ENCODE peak calls at places on chromosomes 1 and 21, in seven cellular contexts. S is GM23338, Z is K562, Y is heart right ventricle, W is tibial nerve, U is ascending aorta, V is astrocyte. R is an unnamed sample.

GRCh38 chr21:25934771-25935224 is 200.0 kb downstream of the GABPA start:
- DNase-seq in S (no peak), Z (no peak), Y (peak; percentile 84), W (peak; percentile 71), U (peak; percentile 69), V (peak; percentile 98), R (peak; percentile 93)

GRCh38 chr1:24910751-24911650 is 19.1 kb downstream of the RUNX3 start:
- DNase-seq in S (no peak), Z (no peak), Y (no peak), W (no peak), U (peak; percentile 54), V (peak; percentile 73), R (no peak)

GRCh38 chr1:210938416-210938925 is 195.5 kb downstream of the KCNH1 start:
- DNase-seq in S (peak; percentile 8), Z (no peak), Y (no peak), W (no peak), U (no peak), V (peak; percentile 59), R (no peak)

GRCh38 chr1:150582371-150582770 is 3.0 kb upstream of the MCL1 start:
- DNase-seq in S (no peak), Z (no peak), Y (no peak), W (no peak), U (no peak), V (no peak), R (no peak)

GRCh38 chr1:204506091-204506968 is 9.9 kb upstream of the MDM4 start:
- DNase-seq in S (peak; percentile 90), Z (peak; percentile 61), Y (peak; percentile 64), W (peak; percentile 55), U (peak; percentile 18), V (peak; percentile 88), R (peak; percentile 91)

GRCh38 chr1:239287296-239287695 is 99.1 kb upstream of the CHRM3 start:
- DNase-seq in S (peak; percentile 62), Z (no peak), Y (no peak), W (no peak), U (no peak), V (no peak), R (no peak)

GRCh38 chr21:31343680-31344480 is at the start of gene TIAM1:
- DNase-seq in S (peak; percentile 71), Z (no peak), Y (peak; percentile 43), W (peak; percentile 64), U (no peak), V (peak; percentile 83), R (peak; percentile 89)

GRCh38 chr1:229004227-229004833 is 266.6 kb upstream of the RAB4A start:
- DNase-seq in S (no peak), Z (peak; percentile 75), Y (no peak), W (no peak), U (no peak), V (no peak), R (no peak)

GRCh38 chr21:35084869-35085268 is 35.8 kb upstream of the RUNX1 start:
- DNase-seq in S (no peak), Z (no peak), Y (no peak), W (no peak), U (no peak), V (peak; percentile 99), R (no peak)

GRCh38 chr21:39184050-39184980 is 1.1 kb upstream of the PSMG1 start:
- DNase-seq in S (no peak), Z (no peak), Y (no peak), W (no peak), U (no peak), V (no peak), R (no peak)

GRCh38 chr1:12174789-12175455 is 8.1 kb downstream of the TNFRSF1B start:
- DNase-seq in S (no peak), Z (peak; percentile 80), Y (peak; percentile 81), W (no peak), U (no peak), V (no peak), R (peak; percentile 70)

GRCh38 chr1:163337631-163338030 is 15.9 kb downstream of the NUF2 start:
- DNase-seq in S (no peak), Z (no peak), Y (no peak), W (no peak), U (no peak), V (peak; percentile 23), R (no peak)

GRCh38 chr1:55955237-55955636 is 624.1 kb downstream of the PLPP3 start:
- DNase-seq in S (no peak), Z (no peak), Y (no peak), W (no peak), U (no peak), V (peak; percentile 72), R (no peak)

GRCh38 chr1:204495078-204495753 is 611 bp upstream of the PIK3C2B start:
- DNase-seq in S (peak; percentile 46), Z (no peak), Y (no peak), W (no peak), U (no peak), V (no peak), R (no peak)

GRCh38 chr1:111082421-111083192 is 57.3 kb downstream of the DRAM2 start:
- DNase-seq in S (no peak), Z (no peak), Y (no peak), W (no peak), U (no peak), V (peak; percentile 27), R (no peak)

GRCh38 chr1:89724369-89725015 is 91.6 kb downstream of the LRRC8C start:
- DNase-seq in S (no peak), Z (no peak), Y (peak; percentile 51), W (no peak), U (no peak), V (peak; percentile 47), R (peak; percentile 62)

GRCh38 chr1:27862671-27863551 is 9.4 kb upstream of the THEMIS2 start:
- DNase-seq in S (no peak), Z (no peak), Y (peak; percentile 59), W (peak; percentile 74), U (peak; percentile 54), V (peak; percentile 92), R (peak; percentile 84)

GRCh38 chr1:92874987-92875386 is 43.1 kb downstream of the RPL5 start:
- DNase-seq in S (no peak), Z (no peak), Y (no peak), W (no peak), U (no peak), V (no peak), R (no peak)

GRCh38 chr1:153816283-153816904 is 41.2 kb downstream of the SLC27A3 start:
- DNase-seq in S (no peak), Z (no peak), Y (no peak), W (no peak), U (no peak), V (peak; percentile 40), R (peak; percentile 30)

GRCh38 chr1:2412773-2413494 is 570 bp upstream of the PEX10 start:
- DNase-seq in S (no peak), Z (peak; percentile 84), Y (peak; percentile 34), W (no peak), U (no peak), V (no peak), R (no peak)

GRCh38 chr1:2415337-2415736 is 3.0 kb upstream of the PEX10 start:
- DNase-seq in S (no peak), Z (no peak), Y (no peak), W (no peak), U (no peak), V (no peak), R (no peak)

GRCh38 chr1:2412395-2412772 is at the start of gene PEX10:
- DNase-seq in S (peak; percentile 98), Z (peak; percentile 96), Y (peak; percentile 96), W (peak; percentile 93), U (peak; percentile 90), V (peak; percentile 76), R (peak; percentile 95)

GRCh38 chr1:2414297-2414958 is 2.1 kb upstream of the PEX10 start:
- DNase-seq in S (peak; percentile 88), Z (peak; percentile 81), Y (peak; percentile 71), W (peak; percentile 67), U (no peak), V (no peak), R (peak; percentile 73)

DNA sequence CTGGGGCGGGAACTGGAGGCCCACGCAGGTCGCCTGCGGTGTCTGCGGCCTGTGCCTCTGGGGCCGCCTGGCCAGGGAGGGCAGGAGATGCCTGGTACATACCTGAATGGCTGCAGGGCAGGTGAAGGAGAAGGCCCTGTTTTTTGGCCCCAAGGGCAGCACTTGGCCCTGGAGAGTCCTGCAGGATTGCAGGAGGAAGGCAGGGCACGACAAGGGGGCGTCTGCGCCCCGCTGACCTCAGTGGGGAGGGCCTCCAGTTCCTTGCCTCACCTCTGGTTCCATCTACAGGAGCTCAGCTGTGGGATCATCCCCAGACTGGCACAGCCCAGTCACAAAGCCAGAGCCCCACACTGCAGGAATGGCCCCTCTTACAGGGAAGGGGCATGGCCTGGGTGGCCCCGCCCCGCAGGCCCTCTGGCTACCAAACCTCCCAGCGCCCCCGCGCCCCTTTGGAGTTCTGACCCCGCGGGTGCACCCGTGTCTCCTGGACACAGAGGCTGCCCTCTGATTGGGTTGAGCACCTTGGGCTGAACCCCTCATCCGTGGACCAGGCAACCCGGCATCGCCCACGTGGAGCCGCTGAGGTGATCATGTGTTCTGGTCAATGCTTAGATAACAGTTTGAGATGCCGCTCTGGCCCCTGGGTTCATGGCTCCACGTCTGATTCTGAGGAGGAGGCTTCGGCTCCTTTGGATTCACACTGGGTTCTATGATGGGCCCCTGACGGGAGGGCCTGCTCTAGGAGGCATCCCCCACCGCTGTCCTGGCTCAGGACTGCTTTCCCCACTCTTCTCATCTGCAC is 1.3 kb upstream of the PEX10 start:
- DNase-seq in S (peak; percentile 38), Z (peak; percentile 66), Y (no peak), W (no peak), U (no peak), V (no peak), R (no peak)
- H3K27ac ChIP-seq in S (no peak overlapping the region), Z (peak overlapping the region; percentile 85), Y (no peak overlapping the region), W (peak overlapping the region; percentile 91), U (peak overlapping the region; percentile 79), V (no peak overlapping the region), R (no peak overlapping the region)

DNA sequence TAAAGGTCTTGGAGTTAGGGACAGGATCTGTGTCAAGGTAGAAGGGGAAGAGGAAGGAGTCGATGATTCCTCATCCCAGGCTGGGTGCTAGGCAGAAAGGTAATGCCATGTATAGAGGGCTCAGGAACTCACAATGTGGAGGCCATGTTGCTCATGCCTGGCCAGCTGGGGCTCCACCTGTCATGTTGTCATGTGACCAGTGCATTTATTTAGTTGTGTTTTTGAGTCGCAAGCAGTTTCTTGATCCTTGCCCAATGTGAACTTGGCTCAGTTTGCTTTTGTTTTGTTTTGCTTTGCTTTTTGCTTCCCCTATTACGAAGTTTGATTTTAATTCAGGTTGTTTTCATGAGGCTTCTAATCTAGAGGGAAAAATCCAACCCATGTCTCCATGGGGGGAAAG is 5.7 kb downstream of the CASQ2 start:
- DNase-seq in S (no peak), Z (no peak), Y (no peak), W (no peak), U (no peak), V (no peak), R (no peak)
- H3K4me1 ChIP-seq in S (peaks cover 5% of the 10 kb centered on the region), Z (no peaks in the 10 kb centered on the region), Y (peaks cover 11% of the 10 kb centered on the region), W (no peaks in the 10 kb centered on the region), U (peaks cover 3% of the 10 kb centered on the region), V (no peaks in the 10 kb centered on the region), R (no peaks in the 10 kb centered on the region)

DNA sequence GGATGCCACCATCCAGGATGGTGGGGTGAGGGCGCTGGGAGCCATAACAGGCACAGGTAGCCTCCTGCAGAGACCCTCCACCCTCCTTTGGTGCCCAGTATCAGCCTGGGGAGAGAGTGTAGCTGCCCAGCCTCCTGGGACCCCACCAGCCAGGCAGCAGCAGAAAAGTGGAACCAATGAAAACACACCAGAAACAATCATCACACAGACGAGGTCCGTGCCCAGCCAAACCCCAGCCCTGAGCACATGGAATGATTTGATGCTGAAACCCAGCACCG is 285.1 kb downstream of the PTPRU start:
- DNase-seq in S (no peak), Z (no peak), Y (no peak), W (no peak), U (no peak), V (no peak), R (no peak)
- H3K27me3 ChIP-seq in S (no peaks in the 10 kb centered on the region), Z (peaks cover 8% of the 10 kb centered on the region), Y (no peaks in the 10 kb centered on the region), W (no peaks in the 10 kb centered on the region), U (no peaks in the 10 kb centered on the region), V (no peaks in the 10 kb centered on the region), R (no peaks in the 10 kb centered on the region)

GRCh38 chr1:109817881-109818280 is 54.2 kb upstream of the EPS8L3 start:
- DNase-seq in S (no peak), Z (no peak), Y (no peak), W (no peak), U (no peak), V (no peak), R (peak; percentile 40)
- H3K27ac ChIP-seq in S (no peak overlapping the region), Z (no peak overlapping the region), Y (no peak overlapping the region), W (no peak overlapping the region), U (peak overlapping the region; percentile 38), V (no peak overlapping the region), R (no peak overlapping the region)